ENCODE peak calls at places on chromosomes 2 and 18, in six cellular contexts. One of them, this sample, is unnamed.

GRCh38 chr2:42127425-42128424 is 41.4 kb upstream of the EML4 start:
- DNase-seq in sigmoid colon: no peak
- DNase-seq in esophagus squamous epithelium: no peak
- DNase-seq in body of pancreas: no peak
- DNase-seq in GM23248: no peak
- DNase-seq in tibial nerve: no peak
- DNase-seq in this sample: no peak

GRCh38 chr2:232483923-232484627 is 3.6 kb downstream of the ECEL1 start:
- DNase-seq in sigmoid colon: peak; percentile 53
- DNase-seq in esophagus squamous epithelium: no peak
- DNase-seq in body of pancreas: peak; percentile 7
- DNase-seq in GM23248: no peak
- DNase-seq in tibial nerve: no peak
- DNase-seq in this sample: no peak

GRCh38 chr2:172178035-172178434 is 75.3 kb upstream of the DLX2 start:
- DNase-seq in sigmoid colon: no peak
- DNase-seq in esophagus squamous epithelium: no peak
- DNase-seq in body of pancreas: no peak
- DNase-seq in GM23248: peak; percentile 65
- DNase-seq in tibial nerve: no peak
- DNase-seq in this sample: no peak

GRCh38 chr2:217325251-217325650 is 465.4 kb upstream of the TNP1 start:
- DNase-seq in sigmoid colon: no peak
- DNase-seq in esophagus squamous epithelium: no peak
- DNase-seq in body of pancreas: no peak
- DNase-seq in GM23248: no peak
- DNase-seq in tibial nerve: no peak
- DNase-seq in this sample: no peak

GRCh38 chr2:110702514-110702913 is 24.7 kb upstream of the BUB1 start:
- DNase-seq in sigmoid colon: no peak
- DNase-seq in esophagus squamous epithelium: no peak
- DNase-seq in body of pancreas: no peak
- DNase-seq in GM23248: no peak
- DNase-seq in tibial nerve: no peak
- DNase-seq in this sample: no peak

GRCh38 chr2:210475726-210476125 is 833 bp downstream of the LANCL1 start:
- DNase-seq in sigmoid colon: no peak
- DNase-seq in esophagus squamous epithelium: no peak
- DNase-seq in body of pancreas: no peak
- DNase-seq in GM23248: peak; percentile 42
- DNase-seq in tibial nerve: no peak
- DNase-seq in this sample: no peak

GRCh38 chr2:23422089-23423061 is 37.4 kb downstream of the KLHL29 start:
- DNase-seq in sigmoid colon: no peak
- DNase-seq in esophagus squamous epithelium: no peak
- DNase-seq in body of pancreas: no peak
- DNase-seq in GM23248: no peak
- DNase-seq in tibial nerve: no peak
- DNase-seq in this sample: no peak

GRCh38 chr2:224966663-224967062 is 75.6 kb downstream of the DOCK10 start:
- DNase-seq in sigmoid colon: no peak
- DNase-seq in esophagus squamous epithelium: no peak
- DNase-seq in body of pancreas: no peak
- DNase-seq in GM23248: no peak
- DNase-seq in tibial nerve: no peak
- DNase-seq in this sample: no peak

GRCh38 chr2:181393472-181393871 is 63.7 kb upstream of the ITGA4 start:
- DNase-seq in sigmoid colon: no peak
- DNase-seq in esophagus squamous epithelium: no peak
- DNase-seq in body of pancreas: no peak
- DNase-seq in GM23248: peak; percentile 82
- DNase-seq in tibial nerve: no peak
- DNase-seq in this sample: no peak

GRCh38 chr2:160842286-160842685 is 317.9 kb upstream of the TANK start:
- DNase-seq in sigmoid colon: no peak
- DNase-seq in esophagus squamous epithelium: no peak
- DNase-seq in body of pancreas: no peak
- DNase-seq in GM23248: no peak
- DNase-seq in tibial nerve: no peak
- DNase-seq in this sample: no peak

GRCh38 chr2:138180691-138181386 is 216.6 kb downstream of the HNMT start:
- DNase-seq in sigmoid colon: no peak
- DNase-seq in esophagus squamous epithelium: no peak
- DNase-seq in body of pancreas: no peak
- DNase-seq in GM23248: no peak
- DNase-seq in tibial nerve: no peak
- DNase-seq in this sample: no peak

GRCh38 chr18:26429535-26429934 is 118.8 kb downstream of the KCTD1 start:
- DNase-seq in sigmoid colon: peak; percentile 18
- DNase-seq in esophagus squamous epithelium: no peak
- DNase-seq in body of pancreas: no peak
- DNase-seq in GM23248: peak; percentile 93
- DNase-seq in tibial nerve: no peak
- DNase-seq in this sample: no peak

GRCh38 chr2:234044157-234044556 is 6.3 kb upstream of the SPP2 start:
- DNase-seq in sigmoid colon: no peak
- DNase-seq in esophagus squamous epithelium: no peak
- DNase-seq in body of pancreas: no peak
- DNase-seq in GM23248: peak; percentile 75
- DNase-seq in tibial nerve: no peak
- DNase-seq in this sample: no peak

GRCh38 chr2:206728277-206729199 is 10.3 kb upstream of the DYTN start:
- DNase-seq in sigmoid colon: no peak
- DNase-seq in esophagus squamous epithelium: no peak
- DNase-seq in body of pancreas: no peak
- DNase-seq in GM23248: peak; percentile 56
- DNase-seq in tibial nerve: no peak
- DNase-seq in this sample: no peak

GRCh38 chr2:241065355-241065803 is 36.7 kb downstream of the MTERF4 start:
- DNase-seq in sigmoid colon: peak; percentile 60
- DNase-seq in esophagus squamous epithelium: no peak
- DNase-seq in body of pancreas: no peak
- DNase-seq in GM23248: no peak
- DNase-seq in tibial nerve: no peak
- DNase-seq in this sample: no peak

GRCh38 chr2:88196490-88197087 is 26.4 kb downstream of the THNSL2 start:
- DNase-seq in sigmoid colon: no peak
- DNase-seq in esophagus squamous epithelium: no peak
- DNase-seq in body of pancreas: no peak
- DNase-seq in GM23248: no peak
- DNase-seq in tibial nerve: no peak
- DNase-seq in this sample: no peak

GRCh38 chr2:79887747-79888374 is 375.0 kb downstream of the CTNNA2 start:
- DNase-seq in sigmoid colon: no peak
- DNase-seq in esophagus squamous epithelium: no peak
- DNase-seq in body of pancreas: peak; percentile 39
- DNase-seq in GM23248: peak; percentile 61
- DNase-seq in tibial nerve: no peak
- DNase-seq in this sample: no peak

GRCh38 chr2:147782521-147782920 is 62.3 kb upstream of the ACVR2A start:
- DNase-seq in sigmoid colon: no peak
- DNase-seq in esophagus squamous epithelium: no peak
- DNase-seq in body of pancreas: no peak
- DNase-seq in GM23248: peak; percentile 84
- DNase-seq in tibial nerve: no peak
- DNase-seq in this sample: no peak

GRCh38 chr2:241187101-241187690 is 1.3 kb upstream of the ANO7 start:
- DNase-seq in sigmoid colon: no peak
- DNase-seq in esophagus squamous epithelium: no peak
- DNase-seq in body of pancreas: no peak
- DNase-seq in GM23248: no peak
- DNase-seq in tibial nerve: no peak
- DNase-seq in this sample: no peak

GRCh38 chr2:159564081-159564480 is 52.3 kb downstream of the BAZ2B start:
- DNase-seq in sigmoid colon: no peak
- DNase-seq in esophagus squamous epithelium: no peak
- DNase-seq in body of pancreas: no peak
- DNase-seq in GM23248: peak; percentile 9
- DNase-seq in tibial nerve: no peak
- DNase-seq in this sample: no peak

GRCh38 chr2:19762142-19762541 is 139.6 kb downstream of the TTC32 start:
- DNase-seq in sigmoid colon: no peak
- DNase-seq in esophagus squamous epithelium: no peak
- DNase-seq in body of pancreas: no peak
- DNase-seq in GM23248: peak; percentile 30
- DNase-seq in tibial nerve: no peak
- DNase-seq in this sample: no peak

GRCh38 chr2:48558436-48558835 is 28.5 kb downstream of the STON1 start:
- DNase-seq in sigmoid colon: no peak
- DNase-seq in esophagus squamous epithelium: no peak
- DNase-seq in body of pancreas: no peak
- DNase-seq in GM23248: no peak
- DNase-seq in tibial nerve: no peak
- DNase-seq in this sample: no peak

GRCh38 chr18:24402209-24402785 is 4.7 kb upstream of the OSBPL1A start:
- DNase-seq in sigmoid colon: no peak
- DNase-seq in esophagus squamous epithelium: no peak
- DNase-seq in body of pancreas: no peak
- DNase-seq in GM23248: no peak
- DNase-seq in tibial nerve: no peak
- DNase-seq in this sample: no peak

GRCh38 chr2:97743913-97744312 is 30.5 kb downstream of the ZAP70 start:
- DNase-seq in sigmoid colon: no peak
- DNase-seq in esophagus squamous epithelium: no peak
- DNase-seq in body of pancreas: no peak
- DNase-seq in GM23248: no peak
- DNase-seq in tibial nerve: no peak
- DNase-seq in this sample: no peak

GRCh38 chr2:47602996-47603395 is 179.9 kb upstream of the MSH6 start:
- DNase-seq in sigmoid colon: no peak
- DNase-seq in esophagus squamous epithelium: no peak
- DNase-seq in body of pancreas: no peak
- DNase-seq in GM23248: peak; percentile 47
- DNase-seq in tibial nerve: no peak
- DNase-seq in this sample: no peak

GRCh38 chr2:25044990-25045389 is 3.1 kb downstream of the EFR3B start:
- DNase-seq in sigmoid colon: no peak
- DNase-seq in esophagus squamous epithelium: no peak
- DNase-seq in body of pancreas: no peak
- DNase-seq in GM23248: no peak
- DNase-seq in tibial nerve: no peak
- DNase-seq in this sample: no peak

GRCh38 chr2:238098854-238099708 is 1.1 kb upstream of the ESPNL start:
- DNase-seq in sigmoid colon: no peak
- DNase-seq in esophagus squamous epithelium: no peak
- DNase-seq in body of pancreas: peak; percentile 23
- DNase-seq in GM23248: no peak
- DNase-seq in tibial nerve: no peak
- DNase-seq in this sample: peak; percentile 58

DNA sequence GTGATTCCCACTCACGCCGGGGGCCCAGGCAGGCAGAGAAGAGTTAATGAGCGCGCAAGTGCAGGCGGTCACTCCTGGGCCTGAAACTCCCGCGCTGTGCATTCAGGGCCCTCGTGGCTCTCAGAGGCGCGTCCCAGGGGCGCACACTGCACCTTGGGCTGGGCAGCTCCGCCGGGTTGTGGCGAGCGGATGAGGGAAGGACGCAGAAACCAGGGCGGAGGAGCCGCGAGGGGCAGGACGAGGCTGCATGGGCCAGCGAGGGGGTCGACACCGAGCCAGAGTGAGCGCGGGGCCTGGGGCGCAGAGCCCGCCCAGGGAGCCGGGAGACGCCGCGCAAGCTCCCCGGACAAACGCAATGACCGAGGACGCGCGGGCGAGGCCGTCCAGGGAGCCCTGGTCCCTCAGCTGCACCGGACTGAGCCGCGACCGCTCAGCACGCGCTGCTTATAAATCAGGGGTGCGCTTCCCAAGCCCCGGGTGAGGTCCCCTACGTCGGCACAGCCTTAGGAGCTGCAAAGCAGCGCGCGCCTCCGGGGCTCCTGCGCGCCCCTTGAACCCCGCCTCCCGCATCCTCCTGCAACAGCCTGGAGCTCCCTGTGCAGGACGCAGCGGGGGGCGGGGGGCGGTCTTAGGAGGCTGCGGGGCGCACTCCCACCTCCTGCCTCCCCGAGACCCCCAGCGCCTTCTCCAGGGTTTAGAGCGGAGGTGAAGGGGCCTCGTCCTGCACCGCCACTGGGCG is 180.2 kb upstream of the ALKAL2 start:
- DNase-seq in sigmoid colon: no peak
- DNase-seq in esophagus squamous epithelium: no peak
- DNase-seq in body of pancreas: no peak
- DNase-seq in GM23248: no peak
- DNase-seq in tibial nerve: no peak
- DNase-seq in this sample: no peak
- H3K4me3 ChIP-seq in sigmoid colon: no peak overlapping the region
- H3K4me3 ChIP-seq in esophagus squamous epithelium: peak overlapping the region; percentile 16
- H3K4me3 ChIP-seq in body of pancreas: no peak overlapping the region
- H3K4me3 ChIP-seq in GM23248: no peak overlapping the region
- H3K4me3 ChIP-seq in tibial nerve: no peak overlapping the region
- H3K4me3 ChIP-seq in this sample: no peak overlapping the region

GRCh38 chr2:7010376-7010775 is 93.2 kb downstream of the RNF144A start:
- DNase-seq in sigmoid colon: no peak
- DNase-seq in esophagus squamous epithelium: no peak
- DNase-seq in body of pancreas: no peak
- DNase-seq in GM23248: peak; percentile 93
- DNase-seq in tibial nerve: no peak
- DNase-seq in this sample: no peak
- H3K27ac ChIP-seq in sigmoid colon: peak overlapping the region; percentile 57
- H3K27ac ChIP-seq in esophagus squamous epithelium: peak overlapping the region; percentile 54
- H3K27ac ChIP-seq in body of pancreas: peak overlapping the region; percentile 37
- H3K27ac ChIP-seq in GM23248: peak overlapping the region; percentile 96
- H3K27ac ChIP-seq in tibial nerve: peak overlapping the region; percentile 86
- H3K27ac ChIP-seq in this sample: peak overlapping the region; percentile 66

DNA sequence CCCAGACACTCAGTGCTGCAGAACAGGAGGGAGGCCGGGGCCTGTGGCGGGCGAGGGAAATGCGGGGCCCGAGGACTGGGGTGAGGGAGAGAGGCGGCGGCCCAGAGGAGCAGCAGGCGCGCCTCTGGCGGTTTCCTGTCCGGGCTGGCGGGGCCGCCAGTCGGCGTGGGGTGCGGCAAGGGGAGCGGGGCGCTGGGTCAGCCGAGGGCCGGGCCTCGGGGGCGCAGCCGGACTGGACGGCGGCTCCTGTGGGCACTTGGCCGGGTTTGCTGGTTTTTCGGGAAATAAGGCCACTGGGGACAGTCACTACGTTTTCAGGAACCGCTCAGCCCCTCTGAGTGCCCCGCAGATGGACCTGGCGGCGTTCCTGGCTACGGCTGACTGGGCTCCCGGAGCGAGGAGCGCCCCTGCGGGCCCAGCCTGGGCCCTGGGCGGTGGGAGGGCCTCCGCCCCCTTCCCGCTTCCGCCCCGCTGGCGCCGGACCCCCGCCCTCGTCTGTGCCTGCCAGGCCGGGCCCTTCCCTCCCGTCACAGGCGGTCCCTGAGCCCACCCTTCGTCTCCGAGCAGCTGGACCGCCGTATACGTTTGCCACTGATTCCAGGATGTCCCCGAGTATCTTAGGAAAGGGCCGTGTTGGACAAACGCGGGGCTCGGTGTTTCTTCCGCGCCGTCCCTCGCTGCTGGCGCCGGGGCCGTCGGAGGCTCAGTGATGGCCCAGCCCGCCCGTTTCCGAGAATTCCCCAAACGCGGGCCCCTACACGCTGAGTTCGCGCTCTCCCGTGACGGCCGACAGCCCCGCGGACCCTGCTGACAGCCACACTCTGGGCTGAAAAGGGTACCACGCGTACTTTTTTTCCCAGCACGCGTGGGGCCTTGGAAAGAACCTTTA is 84.6 kb downstream of the FAM210A start:
- DNase-seq in sigmoid colon: peak; percentile 69
- DNase-seq in esophagus squamous epithelium: no peak
- DNase-seq in body of pancreas: no peak
- DNase-seq in GM23248: no peak
- DNase-seq in tibial nerve: no peak
- DNase-seq in this sample: peak; percentile 88
- H3K4me3 ChIP-seq in sigmoid colon: peak overlapping the region; percentile 12
- H3K4me3 ChIP-seq in esophagus squamous epithelium: peak overlapping the region; percentile 47
- H3K4me3 ChIP-seq in body of pancreas: no peak overlapping the region
- H3K4me3 ChIP-seq in GM23248: no peak overlapping the region
- H3K4me3 ChIP-seq in tibial nerve: peak overlapping the region; percentile 33
- H3K4me3 ChIP-seq in this sample: peak overlapping the region; percentile 1

GRCh38 chr2:64267699-64268098 is 123.5 kb upstream of the PELI1 start:
- DNase-seq in sigmoid colon: no peak
- DNase-seq in esophagus squamous epithelium: no peak
- DNase-seq in body of pancreas: no peak
- DNase-seq in GM23248: no peak
- DNase-seq in tibial nerve: no peak
- DNase-seq in this sample: no peak
- H3K27ac ChIP-seq in sigmoid colon: no peak overlapping the region
- H3K27ac ChIP-seq in esophagus squamous epithelium: no peak overlapping the region
- H3K27ac ChIP-seq in body of pancreas: no peak overlapping the region
- H3K27ac ChIP-seq in GM23248: no peak overlapping the region
- H3K27ac ChIP-seq in tibial nerve: no peak overlapping the region
- H3K27ac ChIP-seq in this sample: no peak overlapping the region

This sample was measured in right cardiac atrium.